ENCODE peak calls at places on chromosomes 16 and 17, in six cellular contexts. Q, W, F, E, T and D are unnamed samples.
A peak's percentile ranks its signal among the peaks of the same experiment; 100 is the strongest.

GRCh38 chr16:3202903-3203539 is 15.0 kb downstream of the OR1F1 start:
- DNase-seq in Q (no peak), W (peak; percentile 35), F (no peak), E (no peak), T (no peak), D (no peak)

GRCh38 chr17:75065562-75066151 is 18.6 kb downstream of the KCTD2 start:
- DNase-seq in Q (no peak), W (peak; percentile 50), F (no peak), E (no peak), T (no peak), D (no peak)

GRCh38 chr17:33486135-33486886 is 193.2 kb upstream of the ASIC2 start:
- DNase-seq in Q (no peak), W (no peak), F (no peak), E (no peak), T (no peak), D (no peak)

GRCh38 chr16:52254753-52255152 is 292.2 kb downstream of the TOX3 start:
- DNase-seq in Q (no peak), W (no peak), F (no peak), E (peak; percentile 0), T (no peak), D (no peak)

GRCh38 chr16:72129976-72130656 is 36.5 kb downstream of the DHX38 start:
- DNase-seq in Q (no peak), W (no peak), F (no peak), E (no peak), T (no peak), D (peak; percentile 72)

GRCh38 chr17:6090253-6090652 is 20.1 kb downstream of the WSCD1 start:
- DNase-seq in Q (no peak), W (no peak), F (no peak), E (no peak), T (no peak), D (no peak)

GRCh38 chr17:77692571-77693161 is 265.8 kb upstream of the TNRC6C start:
- DNase-seq in Q (peak; percentile 65), W (peak; percentile 57), F (no peak), E (peak; percentile 9), T (no peak), D (peak; percentile 72)

GRCh38 chr17:66531826-66532439 is 229.5 kb downstream of the PRKCA start:
- DNase-seq in Q (peak; percentile 34), W (peak; percentile 61), F (no peak), E (no peak), T (no peak), D (no peak)

GRCh38 chr16:88953003-88953690 is 23.9 kb downstream of the CBFA2T3 start:
- DNase-seq in Q (no peak), W (no peak), F (no peak), E (no peak), T (no peak), D (no peak)

GRCh38 chr16:88951501-88951900 is 25.5 kb downstream of the CBFA2T3 start:
- DNase-seq in Q (no peak), W (no peak), F (no peak), E (no peak), T (no peak), D (no peak)

GRCh38 chr16:88951989-88952388 is 25.0 kb downstream of the CBFA2T3 start:
- DNase-seq in Q (no peak), W (no peak), F (no peak), E (no peak), T (no peak), D (no peak)

GRCh38 chr16:88945473-88945872 is 31.5 kb downstream of the CBFA2T3 start:
- DNase-seq in Q (no peak), W (no peak), F (no peak), E (no peak), T (no peak), D (no peak)

DNA sequence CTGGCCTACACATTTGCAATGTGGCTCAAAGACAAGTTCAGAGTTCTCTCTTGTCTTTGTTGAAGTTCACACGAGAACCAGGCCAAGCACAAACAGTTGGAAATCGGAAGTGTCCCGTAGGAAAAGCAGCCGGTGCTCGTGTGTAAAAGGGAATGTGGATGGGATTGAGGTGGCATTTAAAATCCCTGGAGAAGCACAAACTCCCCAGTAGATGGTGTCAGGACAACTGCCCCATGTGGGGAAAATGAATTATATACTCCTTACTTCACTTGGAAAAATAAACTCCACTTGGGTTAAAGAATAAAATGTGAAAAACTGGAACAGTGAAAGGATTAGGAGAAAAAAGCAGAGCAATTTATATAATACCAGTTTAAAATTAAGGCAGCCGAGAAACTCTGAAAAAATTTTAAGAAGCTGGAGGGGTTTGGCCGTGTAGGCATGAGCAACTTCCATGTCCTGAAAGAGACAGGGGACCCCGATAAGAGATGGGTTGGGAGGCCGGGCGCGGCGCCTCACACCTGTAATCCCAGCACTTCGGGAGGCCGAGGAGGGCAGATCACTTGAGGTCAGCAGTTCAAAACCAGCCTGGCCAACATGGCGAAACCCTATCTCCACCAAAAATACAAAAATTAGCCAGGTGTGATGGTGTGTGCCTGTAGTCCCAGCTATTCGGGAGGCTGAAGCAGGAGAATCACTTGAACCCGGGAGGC is 28.1 kb downstream of the CBFA2T3 start:
- DNase-seq in Q (no peak), W (no peak), F (no peak), E (no peak), T (no peak), D (no peak)
- TF ChIP-seq CTCF in Q (peak; percentile 12), W (no peak), F (no peak), E (no peak), T (no peak), D (no peak)

GRCh38 chr16:48334325-48334724 is 50.9 kb downstream of the SIAH1 start:
- DNase-seq in Q (no peak), W (no peak), F (no peak), E (no peak), T (no peak), D (no peak)
- TF ChIP-seq CTCF in Q (no peak), W (no peak), F (no peak), E (no peak), T (no peak), D (no peak)

DNA sequence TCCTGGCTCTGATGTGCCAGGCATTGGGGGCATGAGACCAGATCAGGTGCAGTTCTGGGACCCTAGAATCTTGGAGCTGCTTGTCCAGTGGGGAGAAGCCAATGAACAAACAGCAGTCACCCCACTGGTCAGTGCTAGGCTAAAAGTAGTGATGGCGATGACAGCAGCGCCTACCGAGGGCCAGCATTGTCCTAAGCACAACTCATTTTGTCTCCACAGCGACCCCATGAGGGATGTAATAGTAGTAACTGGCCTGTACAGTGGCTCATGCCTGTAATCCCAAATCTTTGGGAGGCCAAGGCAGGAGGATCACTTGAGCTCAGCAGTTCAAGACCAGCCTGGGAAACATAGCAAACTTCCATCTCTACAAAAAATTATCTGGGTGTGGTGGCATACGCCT is 6.2 kb downstream of the SMCR8 start:
- DNase-seq in Q (no peak), W (peak; percentile 38), F (no peak), E (no peak), T (no peak), D (no peak)
- TF ChIP-seq CTCF in Q (no peak), W (peak; percentile 22), F (no peak), E (peak; percentile 28), T (no peak), D (no peak)

GRCh38 chr16:27270389-27270788 is 1.8 kb upstream of the NSMCE1 start:
- DNase-seq in Q (peak; percentile 21), W (no peak), F (no peak), E (no peak), T (no peak), D (no peak)
- TF ChIP-seq CTCF in Q (no peak), W (no peak), F (no peak), E (no peak), T (no peak), D (no peak)

GRCh38 chr16:20364051-20364450 is 11.5 kb upstream of the UMOD start:
- DNase-seq in Q (no peak), W (no peak), F (no peak), E (no peak), T (no peak), D (no peak)

GRCh38 chr16:20355114-20355782 is 2.7 kb upstream of the UMOD start:
- DNase-seq in Q (no peak), W (no peak), F (no peak), E (no peak), T (no peak), D (no peak)

GRCh38 chr16:20363191-20363590 is 10.7 kb upstream of the UMOD start:
- DNase-seq in Q (no peak), W (no peak), F (no peak), E (no peak), T (no peak), D (no peak)

DNA sequence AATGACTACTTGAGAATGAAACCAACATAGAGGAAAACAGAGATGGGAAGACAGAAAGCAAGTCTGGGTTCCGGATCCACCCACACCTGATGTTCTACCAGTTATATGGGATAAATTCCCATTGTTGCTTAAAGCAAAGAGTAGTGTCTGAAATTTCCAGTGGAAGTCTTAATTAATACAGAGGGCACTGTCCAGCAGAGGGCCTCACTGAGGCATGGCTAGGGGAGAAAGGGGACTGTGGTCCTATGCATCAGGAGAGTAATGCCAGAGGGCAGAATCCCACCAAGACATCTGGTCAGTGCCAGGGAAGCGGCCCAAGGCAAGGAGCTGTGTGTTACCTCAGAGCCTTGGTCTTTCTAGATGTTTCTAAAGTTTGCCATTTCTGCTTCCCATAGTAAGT is 7.5 kb upstream of the UMOD start:
- DNase-seq in Q (no peak), W (no peak), F (no peak), E (no peak), T (peak; percentile 32), D (no peak)
- TF ChIP-seq CTCF in Q (no peak), W (no peak), F (no peak), E (no peak), T (peak; percentile 49), D (no peak)